ENCODE peak calls at places on chromosomes 3 and 15, in ten cellular contexts. Y is tibial nerve, C is ovary, I is body of pancreas, S is IMR-90, Q is right lobe of liver, K is esophagus muscularis mucosa, P is heart left ventricle, D is Peyer's patch, N is A549. T is an unnamed sample.

GRCh38 chr15:69413822-69414701 is at the start of gene KIF23:
- DNase-seq in P (peak; percentile 94), I (peak; percentile 88), Y (peak; percentile 83), Q (peak; percentile 95), K (peak; percentile 93), D (peak; percentile 85), S (peak; percentile 94), N (peak; percentile 99), C (peak; percentile 86), T (peak; percentile 94)

GRCh38 chr3:155805802-155806618 is at the start of gene C3orf33:
- DNase-seq in N (peak; percentile 84), P (peak; percentile 90), Y (peak; percentile 54), C (peak; percentile 61), I (peak; percentile 75), Q (peak; percentile 82), S (peak; percentile 37), K (no peak), D (peak; percentile 71), T (peak; percentile 75)

GRCh38 chr3:154540950-154541604 is 111.1 kb upstream of the GPR149 start:
- DNase-seq in C (no peak), I (no peak), Q (no peak), D (no peak), Y (no peak), P (no peak), K (no peak), N (no peak), S (no peak), T (no peak)

GRCh38 chr3:159416854-159417253 is 571.8 kb upstream of the IL12A start:
- DNase-seq in S (peak; percentile 45), Y (no peak), N (no peak), D (no peak), P (no peak), I (no peak), K (no peak), Q (no peak), C (no peak), T (no peak)

GRCh38 chr3:196558476-196558875 is 9.9 kb downstream of the WDR53 start:
- DNase-seq in S (no peak), P (no peak), Q (no peak), C (no peak), K (no peak), D (no peak), I (no peak), N (no peak), Y (no peak), T (no peak)

GRCh38 chr15:80997692-80998091 is 3.0 kb upstream of the TLNRD1 start:
- DNase-seq in S (no peak), P (no peak), I (no peak), Q (no peak), N (no peak), Y (no peak), K (no peak), D (no peak), C (no peak), T (no peak)

GRCh38 chr3:36709826-36710365 is 54.5 kb downstream of the DCLK3 start:
- DNase-seq in S (no peak), C (no peak), D (no peak), N (no peak), I (no peak), K (peak; percentile 74), Y (no peak), Q (no peak), P (no peak), T (no peak)

GRCh38 chr3:188230962-188231361 is 77.0 kb downstream of the LPP start:
- DNase-seq in D (no peak), N (no peak), Q (no peak), K (peak; percentile 89), S (peak; percentile 75), Y (no peak), C (no peak), I (no peak), P (no peak), T (no peak)

GRCh38 chr3:84194032-84194431 is 764.8 kb upstream of the CADM2 start:
- DNase-seq in S (no peak), N (no peak), K (no peak), I (no peak), P (no peak), Q (no peak), D (no peak), C (no peak), Y (no peak), T (no peak)

GRCh38 chr15:100230784-100231183 is 111.0 kb downstream of the ADAMTS17 start:
- DNase-seq in Y (no peak), P (no peak), Q (no peak), I (peak; percentile 50), D (no peak), N (no peak), C (no peak), K (no peak), S (no peak), T (no peak)

GRCh38 chr15:90362936-90363212 is 10.8 kb downstream of the ZNF774 start:
- DNase-seq in P (no peak), S (peak; percentile 92), C (peak; percentile 41), Y (no peak), I (no peak), D (no peak), N (no peak), K (no peak), Q (no peak), T (no peak)

GRCh38 chr15:45118131-45118588 is 4.0 kb downstream of the DUOXA2 start:
- DNase-seq in P (peak; percentile 89), S (peak; percentile 88), C (peak; percentile 81), Q (peak; percentile 89), I (peak; percentile 91), D (peak; percentile 79), K (peak; percentile 93), N (peak; percentile 85), Y (peak; percentile 86), T (peak; percentile 94)

GRCh38 chr3:149831321-149831720 is 18.3 kb downstream of the RNF13 start:
- DNase-seq in K (no peak), Q (no peak), D (no peak), P (no peak), C (no peak), Y (no peak), N (no peak), I (no peak), S (no peak), T (no peak)

DNA sequence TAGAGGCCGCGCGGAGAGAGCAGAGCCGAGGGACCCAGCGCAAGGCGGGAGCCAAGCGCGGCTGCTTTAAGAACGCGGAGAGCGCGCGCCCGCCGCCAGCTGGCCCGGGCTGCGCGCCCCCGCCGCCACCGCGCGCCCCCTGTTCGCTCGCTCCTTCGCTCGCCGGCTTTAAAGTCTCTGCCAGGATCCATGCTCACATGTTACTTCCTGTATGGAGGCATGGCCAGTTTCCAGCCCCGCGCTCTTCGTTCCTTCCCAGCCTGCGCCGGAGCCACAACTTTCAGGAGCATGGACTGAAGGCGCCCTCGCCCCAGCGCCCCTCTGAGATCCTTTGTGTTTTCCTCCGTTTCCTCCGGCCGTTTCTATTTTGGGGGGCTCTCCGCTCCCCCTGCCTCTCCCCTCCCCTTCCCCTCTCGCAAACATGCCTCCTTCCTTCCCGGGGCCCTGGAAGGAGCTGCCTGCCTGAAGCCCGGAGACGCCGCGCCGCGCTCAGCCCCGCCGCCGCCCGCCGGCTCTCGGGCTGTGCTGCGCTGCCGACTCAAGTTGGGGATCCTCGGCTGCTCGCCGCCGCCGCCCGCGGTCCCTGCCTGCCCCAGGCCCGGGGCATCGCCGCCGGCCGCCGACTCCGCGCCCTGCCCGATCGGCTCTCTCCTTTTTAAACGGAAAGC is at the start of gene PTPRG:
- DNase-seq in Y (peak; percentile 86), Q (peak; percentile 91), I (peak; percentile 93), P (peak; percentile 91), C (peak; percentile 94), S (peak; percentile 94), N (peak; percentile 68), D (peak; percentile 35), K (peak; percentile 95), T (peak; percentile 92)
- TF ChIP-seq POLR2A in Y (peak; percentile 69), Q (peak; percentile 84), I (peak; percentile 78), P (peak; percentile 77), C (peak; percentile 61), S (peak; percentile 73), N (no peak), D (peak; percentile 74), K (no peak), T (peak; percentile 92)

GRCh38 chr3:56087460-56087859 is 380.8 kb downstream of the ERC2 start:
- DNase-seq in N (no peak), C (no peak), K (no peak), P (no peak), D (no peak), S (no peak), I (no peak), Q (no peak), Y (no peak), T (no peak)
- TF ChIP-seq CTCF in N (no peak), C (no peak), K (no peak), P (no peak), D (no peak), S (no peak), I (no peak), Q (no peak), Y (no peak), T (no peak)

DNA sequence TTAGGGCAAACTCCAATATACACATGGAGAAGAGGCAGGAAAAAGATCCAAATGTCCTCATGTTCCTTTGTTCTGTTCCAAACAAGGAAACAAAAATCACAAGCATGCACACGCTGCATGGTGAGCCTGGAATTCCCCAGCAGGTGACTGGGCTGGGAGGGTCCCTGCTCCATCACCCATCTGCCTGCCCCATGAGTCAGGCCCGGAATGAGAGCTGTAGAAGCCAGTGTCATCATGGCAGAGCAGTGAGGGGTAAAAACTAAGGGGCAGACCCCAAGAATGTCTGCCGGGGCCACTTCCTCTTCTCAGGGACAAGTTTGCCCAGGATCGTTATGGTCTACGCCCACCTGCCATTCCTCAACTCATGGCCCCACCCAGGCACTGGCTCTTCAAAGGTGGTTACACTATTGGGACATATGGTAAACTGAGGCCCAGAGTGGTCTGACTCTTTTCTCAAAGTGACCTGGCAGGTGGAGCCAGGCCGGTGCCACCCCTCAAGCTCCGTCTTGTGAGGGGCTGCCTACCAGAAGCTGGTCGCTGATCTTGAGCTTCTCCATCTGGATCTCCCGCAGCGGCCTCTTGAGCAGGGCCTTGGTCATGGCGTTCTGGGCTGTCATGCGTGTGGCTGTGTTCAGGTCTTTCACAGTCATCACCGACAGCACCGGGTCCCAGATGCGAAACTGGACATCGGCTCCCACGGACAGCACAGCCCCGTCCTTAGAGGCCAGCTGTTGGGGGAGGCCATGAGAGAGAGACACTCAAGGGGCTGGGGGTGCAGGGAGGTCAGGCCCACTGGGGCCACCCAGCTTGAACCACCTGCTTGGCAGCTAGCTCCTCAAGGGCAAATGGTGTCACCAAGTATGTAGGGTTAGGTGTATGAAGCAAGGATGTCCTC is 3.8 kb downstream of the STOML1 start:
- DNase-seq in D (peak; percentile 15), Y (no peak), Q (no peak), S (peak; percentile 71), P (no peak), C (no peak), I (no peak), N (no peak), K (no peak), T (no peak)
- H3K4me1 ChIP-seq in D (no peaks in the 10 kb centered on the region), Y (peaks cover 10% of the 10 kb centered on the region), Q (no peaks in the 10 kb centered on the region), S (peaks cover 43% of the 10 kb centered on the region), P (peaks cover 96% of the 10 kb centered on the region), C (peaks cover 4% of the 10 kb centered on the region), I (peaks cover 65% of the 10 kb centered on the region), N (peaks cover 37% of the 10 kb centered on the region), K (peaks cover 98% of the 10 kb centered on the region), T (peaks cover 40% of the 10 kb centered on the region)

DNA sequence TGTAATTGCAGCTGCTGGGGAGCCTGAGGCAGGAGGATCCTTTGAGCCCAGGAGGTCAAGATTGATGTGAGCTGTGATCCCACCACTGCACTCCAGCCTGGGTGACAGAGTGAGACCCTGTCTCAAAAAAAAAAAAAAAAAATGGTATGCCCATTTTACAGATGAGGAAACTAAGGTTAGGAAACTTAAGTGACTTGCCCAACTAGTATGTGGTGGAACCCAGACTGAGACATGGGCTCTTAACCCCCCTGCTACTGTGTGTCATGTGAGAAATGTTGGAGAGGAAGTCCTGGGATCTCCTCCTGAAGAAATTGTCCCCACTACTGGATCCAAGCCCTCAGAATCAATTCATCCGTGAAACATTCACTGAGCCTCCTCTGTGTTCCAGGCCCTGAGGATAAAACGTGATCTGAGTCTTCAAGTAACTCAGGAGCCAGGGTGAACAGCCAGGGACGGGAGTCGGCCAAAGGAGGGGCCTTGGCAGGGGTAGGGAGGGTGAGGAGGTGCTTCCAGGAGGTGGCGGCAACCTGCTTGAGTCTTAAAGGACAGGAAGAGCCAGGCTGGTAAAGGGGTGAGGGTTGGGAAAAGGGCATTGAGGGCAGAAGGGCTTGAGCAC is 19.6 kb upstream of the RNU6-1 start:
- DNase-seq in I (no peak), K (no peak), P (no peak), N (no peak), S (no peak), D (no peak), Y (no peak), C (no peak), Q (no peak), T (peak; percentile 69)
- TF ChIP-seq POLR2A in I (no peak), K (no peak), P (no peak), N (no peak), S (no peak), D (no peak), Y (no peak), C (no peak), Q (no peak), T (no peak)